ENCODE peak calls at places on chromosomes 1 and 21, in seven cellular contexts. H, P, N, A, G, V and Y are unnamed samples.

GRCh38 chr1:44239337-44239960 is 26.2 kb downstream of the DMAP1 start:
- DNase-seq in H (peak), P (peak), V (peak), N (no peak), A (peak), G (peak), Y (no peak)

GRCh38 chr1:24391882-24392603 is 21.5 kb downstream of the STPG1 start:
- DNase-seq in V (peak), P (peak), H (peak), G (peak), A (peak), N (no peak), Y (no peak)

GRCh38 chr1:199573047-199573446 is 454.5 kb upstream of the NR5A2 start:
- DNase-seq in N (no peak), P (no peak), V (no peak), G (no peak), A (no peak), H (no peak), Y (no peak)

GRCh38 chr1:83555871-83556270 is 443.1 kb downstream of the TTLL7 start:
- DNase-seq in G (no peak), A (no peak), P (no peak), H (peak), V (no peak), N (no peak), Y (no peak)

GRCh38 chr1:1777510-1777909 is 760 bp downstream of the NADK start:
- DNase-seq in H (peak), A (peak), G (no peak), N (no peak), V (no peak), P (peak), Y (no peak)

GRCh38 chr1:143698016-143698415 is 273.8 kb downstream of the FAM72C start:
- DNase-seq in V (peak), H (peak), N (no peak), G (peak), A (peak), P (no peak), Y (no peak)

GRCh38 chr1:53365405-53366063 is 37.7 kb upstream of the LRP8 start:
- DNase-seq in P (peak), H (no peak), V (no peak), G (peak), N (no peak), A (peak), Y (no peak)

GRCh38 chr1:173648880-173649605 is 13.9 kb downstream of the TEX50 start:
- DNase-seq in N (no peak), G (no peak), H (no peak), V (no peak), A (no peak), P (no peak), Y (no peak)

GRCh38 chr21:28439852-28440251 is 552.8 kb downstream of the LTN1 start:
- DNase-seq in N (no peak), A (no peak), P (no peak), V (no peak), H (no peak), G (no peak), Y (no peak)

GRCh38 chr1:163361123-163361934 is 39.6 kb downstream of the NUF2 start:
- DNase-seq in V (peak), A (peak), P (no peak), H (peak), N (no peak), G (no peak), Y (peak)

GRCh38 chr1:111592389-111593361 is 26.9 kb upstream of the RAP1A start:
- DNase-seq in G (peak), H (peak), A (peak), N (peak), P (peak), V (peak), Y (no peak)

GRCh38 chr1:245859510-245860114 is 647.5 kb downstream of the SMYD3 start:
- DNase-seq in P (no peak), H (peak), A (no peak), G (no peak), N (no peak), V (no peak), Y (no peak)

GRCh38 chr1:36977736-36978314 is 56.5 kb downstream of the GRIK3 start:
- DNase-seq in H (no peak), N (no peak), G (no peak), A (no peak), P (no peak), V (no peak), Y (no peak)

GRCh38 chr1:109499661-109500536 is 6.0 kb downstream of the CYB561D1 start:
- DNase-seq in H (peak), V (peak), A (peak), P (no peak), N (no peak), G (peak), Y (no peak)

GRCh38 chr1:26882696-26883095 is 7.4 kb downstream of the GPN2 start:
- DNase-seq in P (no peak), N (no peak), A (no peak), G (no peak), V (no peak), H (no peak), Y (no peak)

GRCh38 chr1:9435101-9435636 is 104.1 kb upstream of the SLC25A33 start:
- DNase-seq in H (no peak), A (no peak), V (no peak), N (no peak), P (no peak), G (no peak), Y (no peak)

GRCh38 chr1:111223126-111223443 is 4.4 kb upstream of the CHI3L2 start:
- DNase-seq in G (no peak), N (no peak), H (no peak), A (no peak), P (no peak), V (no peak), Y (no peak)

GRCh38 chr1:86233406-86233805 is 76.8 kb upstream of the COL24A1 start:
- DNase-seq in A (no peak), N (no peak), P (no peak), H (no peak), V (no peak), G (no peak), Y (no peak)

GRCh38 chr1:28512058-28512611 is 6.3 kb downstream of the RCC1 start:
- DNase-seq in G (no peak), N (no peak), H (peak), P (no peak), V (no peak), A (no peak), Y (no peak)

GRCh38 chr21:44854391-44854663 is 19.2 kb downstream of the PTTG1IP start:
- DNase-seq in P (no peak), V (no peak), A (no peak), N (no peak), G (peak), H (no peak), Y (no peak)

GRCh38 chr1:168958562-168959289 is 147.8 kb upstream of the ATP1B1 start:
- DNase-seq in G (no peak), H (no peak), N (no peak), A (peak), P (no peak), V (no peak), Y (no peak)

GRCh38 chr1:2537785-2538115 is 7.7 kb upstream of the HES5 start:
- DNase-seq in G (no peak), V (no peak), H (no peak), A (no peak), N (no peak), P (no peak), Y (no peak)

GRCh38 chr1:46412853-46413595 is 18.9 kb downstream of the FAAH start:
- DNase-seq in H (no peak), V (no peak), P (no peak), N (no peak), G (no peak), A (no peak), Y (no peak)

GRCh38 chr1:180630408-180631196 is 1.2 kb upstream of the XPR1 start:
- DNase-seq in H (no peak), N (no peak), G (no peak), V (no peak), P (no peak), A (no peak), Y (no peak)

GRCh38 chr1:27623327-27624212 is 11.4 kb downstream of the FGR start:
- DNase-seq in G (no peak), H (no peak), P (no peak), N (no peak), V (no peak), A (no peak), Y (no peak)

GRCh38 chr21:21018841-21019240 is 20.6 kb downstream of the NCAM2 start:
- DNase-seq in H (no peak), A (no peak), P (no peak), V (no peak), G (no peak), N (no peak), Y (no peak)

GRCh38 chr1:68213843-68214242 is 18.5 kb downstream of the WLS start:
- DNase-seq in N (no peak), V (no peak), A (peak), P (peak), G (no peak), H (peak), Y (no peak)

GRCh38 chr1:155304558-155305063 is 3.4 kb upstream of the PKLR start:
- DNase-seq in V (no peak), N (no peak), P (no peak), H (no peak), A (no peak), G (no peak), Y (no peak)

GRCh38 chr1:218942421-218942820 is 231.3 kb upstream of the LYPLAL1 start:
- DNase-seq in N (no peak), V (no peak), A (no peak), P (no peak), H (no peak), G (no peak), Y (no peak)

GRCh38 chr1:223785808-223786207 is 59.9 kb downstream of the TP53BP2 start:
- DNase-seq in G (no peak), V (no peak), A (no peak), N (no peak), H (no peak), P (no peak), Y (no peak)

GRCh38 chr1:64536217-64536835 is 66.4 kb downstream of the CACHD1 start:
- DNase-seq in P (no peak), H (no peak), A (no peak), N (no peak), V (no peak), G (no peak), Y (peak)

GRCh38 chr1:115329965-115330364 is 8.1 kb downstream of the NGF start:
- DNase-seq in G (no peak), H (no peak), P (peak), N (no peak), A (peak), V (no peak), Y (no peak)

GRCh38 chr1:67897270-67897949 is 64.1 kb upstream of the GNG12 start:
- DNase-seq in A (no peak), H (no peak), P (no peak), N (no peak), V (no peak), G (no peak), Y (no peak)

GRCh38 chr1:246923900-246924299 is 7.8 kb downstream of the AHCTF1 start:
- DNase-seq in N (no peak), G (no peak), V (no peak), H (no peak), A (no peak), P (no peak), Y (no peak)